ENCODE peak calls at places on chromosomes 12 and 14, in five cellular contexts. One of them, this sample, is unnamed.
A peak's percentile ranks its signal among the peaks of the same experiment; 100 is the strongest.

GRCh38 chr12:103077108-103077773 is 119.8 kb downstream of the ASCL1 start:
- DNase-seq in IMR-90: no peak
- DNase-seq in HCT116: no peak
- DNase-seq in AG09319: no peak
- DNase-seq in foreskin fibroblast: no peak
- DNase-seq in this sample: no peak

GRCh38 chr12:14264777-14265176 is 100.7 kb upstream of the ATF7IP start:
- DNase-seq in IMR-90: peak; percentile 12
- DNase-seq in HCT116: no peak
- DNase-seq in AG09319: no peak
- DNase-seq in foreskin fibroblast: no peak
- DNase-seq in this sample: peak; percentile 50

GRCh38 chr12:44574586-44574985 is 301.5 kb downstream of the NELL2 start:
- DNase-seq in IMR-90: no peak
- DNase-seq in HCT116: no peak
- DNase-seq in AG09319: no peak
- DNase-seq in foreskin fibroblast: no peak
- DNase-seq in this sample: no peak

GRCh38 chr12:116508145-116509121 is 50.7 kb upstream of the MAP1LC3B2 start:
- DNase-seq in IMR-90: no peak
- DNase-seq in HCT116: no peak
- DNase-seq in AG09319: no peak
- DNase-seq in foreskin fibroblast: no peak
- DNase-seq in this sample: no peak

GRCh38 chr12:75606146-75606545 is 94.7 kb upstream of the KRR1 start:
- DNase-seq in IMR-90: no peak
- DNase-seq in HCT116: no peak
- DNase-seq in AG09319: no peak
- DNase-seq in foreskin fibroblast: no peak
- DNase-seq in this sample: peak; percentile 48

GRCh38 chr14:87643005-87643404 is 350.0 kb downstream of the GALC start:
- DNase-seq in IMR-90: no peak
- DNase-seq in HCT116: no peak
- DNase-seq in AG09319: no peak
- DNase-seq in foreskin fibroblast: no peak
- DNase-seq in this sample: no peak

GRCh38 chr12:123142948-123143752 is 7.7 kb downstream of the PITPNM2 start:
- DNase-seq in IMR-90: no peak
- DNase-seq in HCT116: peak; percentile 38
- DNase-seq in AG09319: no peak
- DNase-seq in foreskin fibroblast: no peak
- DNase-seq in this sample: no peak

GRCh38 chr12:68559246-68559645 is 51.5 kb upstream of the RAP1B start:
- DNase-seq in IMR-90: peak; percentile 36
- DNase-seq in HCT116: no peak
- DNase-seq in AG09319: no peak
- DNase-seq in foreskin fibroblast: no peak
- DNase-seq in this sample: no peak

GRCh38 chr14:64149921-64150320 is 144.2 kb downstream of the ESR2 start:
- DNase-seq in IMR-90: no peak
- DNase-seq in HCT116: no peak
- DNase-seq in AG09319: no peak
- DNase-seq in foreskin fibroblast: no peak
- DNase-seq in this sample: no peak

GRCh38 chr12:11553871-11554533 is 95.5 kb upstream of the ETV6 start:
- DNase-seq in IMR-90: peak; percentile 59
- DNase-seq in HCT116: peak; percentile 56
- DNase-seq in AG09319: peak; percentile 20
- DNase-seq in foreskin fibroblast: peak; percentile 38
- DNase-seq in this sample: peak; percentile 38

GRCh38 chr12:95397566-95397965 is 76.4 kb upstream of the METAP2 start:
- DNase-seq in IMR-90: no peak
- DNase-seq in HCT116: no peak
- DNase-seq in AG09319: no peak
- DNase-seq in foreskin fibroblast: no peak
- DNase-seq in this sample: no peak

GRCh38 chr14:95157195-95157986 is at the start of gene DICER1:
- DNase-seq in IMR-90: peak; percentile 89
- DNase-seq in HCT116: peak; percentile 83
- DNase-seq in AG09319: peak; percentile 78
- DNase-seq in foreskin fibroblast: peak; percentile 90
- DNase-seq in this sample: peak; percentile 93

GRCh38 chr14:92914087-92914656 is 8.8 kb upstream of the CHGA start:
- DNase-seq in IMR-90: peak; percentile 15
- DNase-seq in HCT116: no peak
- DNase-seq in AG09319: no peak
- DNase-seq in foreskin fibroblast: no peak
- DNase-seq in this sample: no peak

GRCh38 chr14:22339277-22339676 is 249.7 kb downstream of the DAD1 start:
- DNase-seq in IMR-90: peak; percentile 83
- DNase-seq in HCT116: no peak
- DNase-seq in AG09319: no peak
- DNase-seq in foreskin fibroblast: no peak
- DNase-seq in this sample: no peak

GRCh38 chr12:12486661-12487240 is 75.9 kb downstream of the DUSP16 start:
- DNase-seq in IMR-90: no peak
- DNase-seq in HCT116: no peak
- DNase-seq in AG09319: no peak
- DNase-seq in foreskin fibroblast: no peak
- DNase-seq in this sample: no peak

GRCh38 chr14:91177073-91177796 is 63.4 kb downstream of the DGLUCY start:
- DNase-seq in IMR-90: peak; percentile 70
- DNase-seq in HCT116: peak; percentile 31
- DNase-seq in AG09319: peak; percentile 37
- DNase-seq in foreskin fibroblast: peak; percentile 48
- DNase-seq in this sample: peak; percentile 52

GRCh38 chr14:55249423-55249822 is 21.8 kb upstream of the FBXO34 start:
- DNase-seq in IMR-90: peak; percentile 72
- DNase-seq in HCT116: no peak
- DNase-seq in AG09319: no peak
- DNase-seq in foreskin fibroblast: peak; percentile 45
- DNase-seq in this sample: no peak

GRCh38 chr14:63671987-63672386 is 30.3 kb upstream of the WDR89 start:
- DNase-seq in IMR-90: no peak
- DNase-seq in HCT116: no peak
- DNase-seq in AG09319: no peak
- DNase-seq in foreskin fibroblast: no peak
- DNase-seq in this sample: no peak

GRCh38 chr12:27285395-27285794 is 41.3 kb downstream of the STK38L start:
- DNase-seq in IMR-90: peak; percentile 23
- DNase-seq in HCT116: no peak
- DNase-seq in AG09319: no peak
- DNase-seq in foreskin fibroblast: no peak
- DNase-seq in this sample: no peak

GRCh38 chr14:101242442-101243385 is 318.6 kb upstream of the DIO3 start:
- DNase-seq in IMR-90: no peak
- DNase-seq in HCT116: no peak
- DNase-seq in AG09319: no peak
- DNase-seq in foreskin fibroblast: no peak
- DNase-seq in this sample: no peak

GRCh38 chr14:91311284-91311662 is 66.8 kb upstream of the GPR68 start:
- DNase-seq in IMR-90: no peak
- DNase-seq in HCT116: no peak
- DNase-seq in AG09319: no peak
- DNase-seq in foreskin fibroblast: no peak
- DNase-seq in this sample: no peak

GRCh38 chr12:126095748-126096510 is 1030.7 kb downstream of the AACS start:
- DNase-seq in IMR-90: no peak
- DNase-seq in HCT116: no peak
- DNase-seq in AG09319: no peak
- DNase-seq in foreskin fibroblast: no peak
- DNase-seq in this sample: no peak

GRCh38 chr14:74967618-74968017 is 12.2 kb upstream of the PGF start:
- DNase-seq in IMR-90: no peak
- DNase-seq in HCT116: no peak
- DNase-seq in AG09319: no peak
- DNase-seq in foreskin fibroblast: no peak
- DNase-seq in this sample: no peak

GRCh38 chr14:65153101-65153500 is 50.8 kb upstream of the MAX start:
- DNase-seq in IMR-90: no peak
- DNase-seq in HCT116: no peak
- DNase-seq in AG09319: no peak
- DNase-seq in foreskin fibroblast: no peak
- DNase-seq in this sample: no peak